ENCODE peak calls at places on chromosome 6, in five cellular contexts. One of them, this sample, is unnamed. For H4K20me1, the result is how much of the 10 kb centered on the place peaks cover.

GRCh38 chr6:106026748-106027147 is 59.4 kb upstream of the PRDM1 start:
- DNase-seq in fibroblast of lung: peak
- DNase-seq in HCT116: no peak
- DNase-seq in OCI-LY7: no peak
- DNase-seq in HepG2: no peak
- DNase-seq in this sample: peak

GRCh38 chr6:109034439-109035041 is 60.1 kb downstream of the SESN1 start:
- DNase-seq in fibroblast of lung: no peak
- DNase-seq in OCI-LY7: no peak
- DNase-seq in HCT116: no peak
- DNase-seq in HepG2: no peak
- DNase-seq in this sample: peak

GRCh38 chr6:1872649-1873131 is 263.0 kb downstream of the FOXC1 start:
- DNase-seq in OCI-LY7: no peak
- DNase-seq in HepG2: no peak
- DNase-seq in fibroblast of lung: peak
- DNase-seq in HCT116: no peak
- DNase-seq in this sample: peak

GRCh38 chr6:56101141-56101553 is 146.2 kb downstream of the COL21A1 start:
- DNase-seq in HepG2: peak
- DNase-seq in OCI-LY7: no peak
- DNase-seq in fibroblast of lung: peak
- DNase-seq in HCT116: peak
- DNase-seq in this sample: peak

GRCh38 chr6:22091424-22091948 is 205.3 kb downstream of the PRL start:
- DNase-seq in fibroblast of lung: no peak
- DNase-seq in HepG2: no peak
- DNase-seq in HCT116: no peak
- DNase-seq in OCI-LY7: no peak
- DNase-seq in this sample: no peak

GRCh38 chr6:107114872-107115694 is at the start of gene BEND3:
- DNase-seq in HepG2: no peak
- DNase-seq in HCT116: no peak
- DNase-seq in fibroblast of lung: no peak
- DNase-seq in OCI-LY7: peak
- DNase-seq in this sample: peak

GRCh38 chr6:43570876-43571441 is 4.9 kb downstream of the XPO5 start:
- DNase-seq in OCI-LY7: no peak
- DNase-seq in HepG2: no peak
- DNase-seq in fibroblast of lung: peak
- DNase-seq in HCT116: no peak
- DNase-seq in this sample: peak

GRCh38 chr6:2738373-2738979 is 12.2 kb downstream of the MYLK4 start:
- DNase-seq in fibroblast of lung: peak
- DNase-seq in OCI-LY7: peak
- DNase-seq in HepG2: peak
- DNase-seq in HCT116: peak
- DNase-seq in this sample: peak

GRCh38 chr6:43669050-43669921 is 18.3 kb downstream of the MRPS18A start:
- DNase-seq in fibroblast of lung: peak
- DNase-seq in HepG2: no peak
- DNase-seq in OCI-LY7: no peak
- DNase-seq in HCT116: no peak
- DNase-seq in this sample: peak

DNA sequence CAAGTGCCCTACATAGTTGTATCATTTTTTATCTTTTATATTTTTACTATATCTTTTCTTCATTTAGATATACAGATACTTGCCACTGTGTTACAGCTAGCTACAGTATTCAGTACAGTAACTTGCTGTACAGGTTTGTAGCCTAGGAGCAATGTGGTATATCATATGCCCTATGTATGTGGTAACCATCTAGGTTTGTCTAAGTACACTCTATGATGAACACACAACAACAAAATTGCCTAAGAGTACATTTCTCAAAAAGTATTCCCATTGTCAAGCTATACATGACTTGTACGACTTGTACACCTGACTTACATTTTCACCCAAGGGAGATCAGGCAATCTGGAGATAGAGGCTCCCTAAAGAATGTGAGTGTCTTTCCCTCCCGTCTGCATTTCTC is 8.2 kb downstream of the ELOVL5 start:
- DNase-seq in OCI-LY7: no peak
- DNase-seq in fibroblast of lung: no peak
- DNase-seq in HCT116: no peak
- DNase-seq in HepG2: no peak
- DNase-seq in this sample: no peak
- H4K20me1 ChIP-seq in OCI-LY7: half or more
- H4K20me1 ChIP-seq in fibroblast of lung: under half
- H4K20me1 ChIP-seq in HCT116: under half
- H4K20me1 ChIP-seq in HepG2: under half
- H4K20me1 ChIP-seq in this sample: under half

GRCh38 chr6:7905416-7905815 is 5.2 kb downstream of the TXNDC5 start:
- DNase-seq in HepG2: no peak
- DNase-seq in fibroblast of lung: no peak
- DNase-seq in HCT116: no peak
- DNase-seq in OCI-LY7: no peak
- DNase-seq in this sample: peak
- H4K20me1 ChIP-seq in HepG2: half or more
- H4K20me1 ChIP-seq in fibroblast of lung: under half
- H4K20me1 ChIP-seq in HCT116: under half
- H4K20me1 ChIP-seq in OCI-LY7: under half
- H4K20me1 ChIP-seq in this sample: under half

DNA sequence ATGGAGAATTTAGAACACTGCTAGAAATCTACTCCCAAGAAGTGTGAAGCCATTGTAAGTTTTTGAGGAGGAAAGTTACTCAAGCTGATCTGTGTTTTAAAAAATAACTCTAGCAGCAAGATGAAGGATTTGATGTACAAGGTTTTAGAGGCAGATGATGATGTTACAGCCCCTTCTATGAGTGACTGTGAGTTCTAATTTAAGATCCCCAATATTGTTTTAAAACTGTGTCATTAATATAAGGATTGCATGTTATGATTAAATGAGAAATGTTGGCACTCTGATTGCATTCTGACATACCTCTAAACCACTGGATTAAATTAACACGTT is 293.5 kb downstream of the ADGB start:
- DNase-seq in HepG2: no peak
- DNase-seq in HCT116: no peak
- DNase-seq in OCI-LY7: no peak
- DNase-seq in fibroblast of lung: no peak
- DNase-seq in this sample: peak
- H4K20me1 ChIP-seq in HepG2: under half
- H4K20me1 ChIP-seq in HCT116: under half
- H4K20me1 ChIP-seq in OCI-LY7: under half
- H4K20me1 ChIP-seq in fibroblast of lung: under half
- H4K20me1 ChIP-seq in this sample: under half

DNA sequence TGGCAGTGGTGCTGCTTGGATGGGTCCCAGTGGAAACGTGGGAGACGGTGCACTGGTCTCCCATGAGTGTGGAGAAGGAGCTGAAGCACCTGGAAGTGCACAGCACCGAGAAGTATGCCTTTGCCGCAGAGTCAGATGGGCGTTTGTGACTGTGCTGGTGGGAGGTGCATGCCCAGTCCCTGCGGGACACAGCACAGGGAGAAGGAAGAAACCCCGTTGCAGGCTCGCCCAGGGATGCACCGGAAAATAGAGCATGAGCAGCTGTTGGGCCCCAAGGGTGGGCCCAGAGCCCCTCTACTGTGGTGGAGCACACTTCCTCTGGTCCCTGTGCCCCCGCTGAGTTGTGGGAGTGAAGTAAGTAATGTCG is 19.3 kb upstream of the RGS17 start:
- DNase-seq in HepG2: no peak
- DNase-seq in HCT116: no peak
- DNase-seq in fibroblast of lung: no peak
- DNase-seq in OCI-LY7: no peak
- DNase-seq in this sample: no peak
- H4K20me1 ChIP-seq in HepG2: under half
- H4K20me1 ChIP-seq in HCT116: under half
- H4K20me1 ChIP-seq in fibroblast of lung: under half
- H4K20me1 ChIP-seq in OCI-LY7: under half
- H4K20me1 ChIP-seq in this sample: under half

GRCh38 chr6:4860387-4860786 is 84.2 kb downstream of the CDYL start:
- DNase-seq in OCI-LY7: no peak
- DNase-seq in HepG2: no peak
- DNase-seq in fibroblast of lung: no peak
- DNase-seq in HCT116: no peak
- DNase-seq in this sample: no peak

GRCh38 chr6:4853349-4853748 is 77.1 kb downstream of the CDYL start:
- DNase-seq in OCI-LY7: no peak
- DNase-seq in HepG2: no peak
- DNase-seq in fibroblast of lung: no peak
- DNase-seq in HCT116: no peak
- DNase-seq in this sample: peak

GRCh38 chr6:4853782-4854511 is 77.7 kb downstream of the CDYL start:
- DNase-seq in OCI-LY7: no peak
- DNase-seq in HepG2: peak
- DNase-seq in fibroblast of lung: peak
- DNase-seq in HCT116: no peak
- DNase-seq in this sample: peak

GRCh38 chr6:4858194-4859028 is 82.2 kb downstream of the CDYL start:
- DNase-seq in HCT116: no peak
- DNase-seq in OCI-LY7: no peak
- DNase-seq in fibroblast of lung: no peak
- DNase-seq in HepG2: no peak
- DNase-seq in this sample: no peak

DNA sequence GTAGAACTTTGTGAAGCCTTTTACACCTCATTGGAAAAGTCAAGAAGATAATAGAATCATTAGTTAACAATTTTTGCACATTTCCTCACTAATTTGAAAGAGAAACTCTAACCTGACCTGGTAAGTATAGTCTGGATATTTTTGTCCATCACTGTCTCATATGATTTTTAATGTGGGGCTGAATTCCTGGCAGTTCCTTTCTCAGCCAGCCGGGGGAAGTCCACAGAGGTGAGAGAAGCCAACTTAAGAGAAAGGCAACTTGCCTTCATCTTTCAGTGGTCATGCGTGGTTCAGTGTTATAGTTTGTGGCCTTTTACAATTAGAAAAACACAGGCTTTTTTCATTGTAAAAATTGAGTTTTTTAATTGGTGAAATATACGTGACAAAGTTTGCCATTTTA is 80.6 kb downstream of the CDYL start:
- DNase-seq in HCT116: no peak
- DNase-seq in OCI-LY7: no peak
- DNase-seq in fibroblast of lung: no peak
- DNase-seq in HepG2: no peak
- DNase-seq in this sample: peak
- H4K20me1 ChIP-seq in HCT116: under half
- H4K20me1 ChIP-seq in OCI-LY7: under half
- H4K20me1 ChIP-seq in fibroblast of lung: under half
- H4K20me1 ChIP-seq in HepG2: under half
- H4K20me1 ChIP-seq in this sample: under half